ENCODE peak calls at places on chromosome 22, in eight cellular contexts. A, M, Y, N, B, C, I and Q are unnamed samples.

GRCh38 chr22:37425369-37425768 is 1.9 kb downstream of the ELFN2 start:
- DNase-seq in N (no peak), M (no peak), Y (no peak), C (no peak), I (no peak), B (no peak), A (no peak), Q (no peak)

GRCh38 chr22:17260950-17261349 is 41.7 kb upstream of the ADA2 start:
- DNase-seq in I (no peak), Y (no peak), B (no peak), M (no peak), N (no peak), A (no peak), C (peak), Q (no peak)

GRCh38 chr22:30274061-30274812 is 7.6 kb upstream of the OSM start:
- DNase-seq in B (no peak), A (no peak), Y (no peak), C (no peak), N (no peak), I (no peak), M (no peak), Q (no peak)

GRCh38 chr22:44449683-44450425 is 48.2 kb downstream of the RTL6 start:
- DNase-seq in Y (no peak), N (no peak), B (no peak), I (no peak), M (no peak), A (no peak), C (no peak), Q (no peak)

GRCh38 chr22:38954414-38955043 is 2.9 kb upstream of the APOBEC3A start:
- DNase-seq in C (no peak), I (no peak), N (no peak), A (no peak), M (no peak), B (no peak), Y (no peak), Q (no peak)

GRCh38 chr22:20192293-20192971 is 41.6 kb upstream of the CCDC188 start:
- DNase-seq in I (no peak), C (no peak), N (no peak), Y (no peak), B (no peak), M (no peak), A (no peak), Q (no peak)

GRCh38 chr22:48765595-48765994 is 1062.1 kb downstream of the BRD1 start:
- DNase-seq in Y (no peak), I (no peak), M (no peak), C (peak), A (no peak), B (no peak), N (no peak), Q (no peak)

GRCh38 chr22:25081409-25081824 is 118.2 kb upstream of the CRYBB3 start:
- DNase-seq in B (no peak), N (no peak), C (peak), I (peak), M (peak), A (peak), Y (peak), Q (no peak)

GRCh38 chr22:20946080-20946986 is 20.7 kb upstream of the AIFM3 start:
- DNase-seq in I (peak), A (no peak), Y (peak), M (no peak), N (no peak), C (no peak), B (no peak), Q (no peak)

GRCh38 chr22:50608996-50609395 is 8.4 kb downstream of the MAPK8IP2 start:
- DNase-seq in I (no peak), C (no peak), B (no peak), N (no peak), Y (no peak), A (no peak), M (no peak), Q (no peak)

GRCh38 chr22:23520875-23521441 is 59.1 kb downstream of the IGLL1 start:
- DNase-seq in A (peak), M (no peak), I (peak), C (peak), N (no peak), Y (peak), B (no peak), Q (peak)

GRCh38 chr22:27666272-27666997 is 135.1 kb downstream of the MN1 start:
- DNase-seq in M (no peak), A (no peak), C (no peak), B (no peak), N (no peak), I (no peak), Y (no peak), Q (no peak)

GRCh38 chr22:28909375-28909774 is 26.0 kb downstream of the ZNRF3 start:
- DNase-seq in Y (peak), N (no peak), C (no peak), B (no peak), M (no peak), I (no peak), A (no peak), Q (no peak)

GRCh38 chr22:38218661-38219331 is 17.0 kb downstream of the MAFF start:
- DNase-seq in B (peak), M (no peak), C (no peak), A (peak), Y (peak), I (peak), N (no peak), Q (peak)